ENCODE peak calls at places on chromosomes 7 and 10, in seven cellular contexts. One of them, this sample, is unnamed.

GRCh38 chr10:89475567-89475966 is 59.8 kb downstream of the SLC16A12 start:
- ATAC-seq in stimulated activated naive CD8-positive, alpha-beta T cell treated with anti-CD3 and anti-CD28 coated beads, Interleukin-15, Interleukin-2, amounts not matched to agents 100 U/mL and 50 U/mL, for 24 hours: no peak
- ATAC-seq in aorta: no peak
- ATAC-seq in T-cell: no peak
- ATAC-seq in activated T-cell treated with anti-CD3 and anti-CD28 coated beads, Interleukin-2, amount 50 U/mL, for 4 hours: no peak
- ATAC-seq in activated CD4-positive, alpha-beta T cell treated with anti-CD3 and anti-CD28 coated beads for 36 hours: no peak
- ATAC-seq in omental fat pad: no peak
- ATAC-seq in this sample: no peak

GRCh38 chr7:134637934-134638719 is 8.5 kb upstream of the BPGM start:
- ATAC-seq in stimulated activated naive CD8-positive, alpha-beta T cell treated with anti-CD3 and anti-CD28 coated beads, Interleukin-15, Interleukin-2, amounts not matched to agents 100 U/mL and 50 U/mL, for 24 hours: peak
- ATAC-seq in activated T-cell treated with anti-CD3 and anti-CD28 coated beads, Interleukin-2, amount 50 U/mL, for 4 hours: no peak
- ATAC-seq in aorta: no peak
- ATAC-seq in T-cell: peak
- ATAC-seq in omental fat pad: no peak
- ATAC-seq in activated CD4-positive, alpha-beta T cell treated with anti-CD3 and anti-CD28 coated beads for 36 hours: peak
- ATAC-seq in this sample: no peak

GRCh38 chr7:102004229-102004628 is 186.8 kb downstream of the CUX1 start:
- ATAC-seq in T-cell: no peak
- ATAC-seq in activated T-cell treated with anti-CD3 and anti-CD28 coated beads, Interleukin-2, amount 50 U/mL, for 4 hours: no peak
- ATAC-seq in stimulated activated naive CD8-positive, alpha-beta T cell treated with anti-CD3 and anti-CD28 coated beads, Interleukin-15, Interleukin-2, amounts not matched to agents 100 U/mL and 50 U/mL, for 24 hours: no peak
- ATAC-seq in activated CD4-positive, alpha-beta T cell treated with anti-CD3 and anti-CD28 coated beads for 36 hours: no peak
- ATAC-seq in aorta: no peak
- ATAC-seq in omental fat pad: no peak
- ATAC-seq in this sample: no peak

GRCh38 chr10:69703256-69703655 is 73.2 kb downstream of the FAM241B start:
- ATAC-seq in omental fat pad: no peak
- ATAC-seq in activated CD4-positive, alpha-beta T cell treated with anti-CD3 and anti-CD28 coated beads for 36 hours: no peak
- ATAC-seq in T-cell: no peak
- ATAC-seq in activated T-cell treated with anti-CD3 and anti-CD28 coated beads, Interleukin-2, amount 50 U/mL, for 4 hours: no peak
- ATAC-seq in aorta: no peak
- ATAC-seq in stimulated activated naive CD8-positive, alpha-beta T cell treated with anti-CD3 and anti-CD28 coated beads, Interleukin-15, Interleukin-2, amounts not matched to agents 100 U/mL and 50 U/mL, for 24 hours: no peak
- ATAC-seq in this sample: no peak

GRCh38 chr7:131164025-131164899 is 163.4 kb upstream of the MKLN1 start:
- ATAC-seq in activated CD4-positive, alpha-beta T cell treated with anti-CD3 and anti-CD28 coated beads for 36 hours: no peak
- ATAC-seq in T-cell: no peak
- ATAC-seq in omental fat pad: no peak
- ATAC-seq in aorta: no peak
- ATAC-seq in stimulated activated naive CD8-positive, alpha-beta T cell treated with anti-CD3 and anti-CD28 coated beads, Interleukin-15, Interleukin-2, amounts not matched to agents 100 U/mL and 50 U/mL, for 24 hours: no peak
- ATAC-seq in activated T-cell treated with anti-CD3 and anti-CD28 coated beads, Interleukin-2, amount 50 U/mL, for 4 hours: no peak
- ATAC-seq in this sample: no peak

GRCh38 chr10:71475243-71475871 is 78.6 kb downstream of the CDH23 start:
- ATAC-seq in omental fat pad: no peak
- ATAC-seq in activated CD4-positive, alpha-beta T cell treated with anti-CD3 and anti-CD28 coated beads for 36 hours: no peak
- ATAC-seq in aorta: no peak
- ATAC-seq in stimulated activated naive CD8-positive, alpha-beta T cell treated with anti-CD3 and anti-CD28 coated beads, Interleukin-15, Interleukin-2, amounts not matched to agents 100 U/mL and 50 U/mL, for 24 hours: no peak
- ATAC-seq in activated T-cell treated with anti-CD3 and anti-CD28 coated beads, Interleukin-2, amount 50 U/mL, for 4 hours: no peak
- ATAC-seq in T-cell: no peak
- ATAC-seq in this sample: peak

GRCh38 chr10:30775779-30776591 is 146.4 kb upstream of the LYZL2 start:
- ATAC-seq in activated CD4-positive, alpha-beta T cell treated with anti-CD3 and anti-CD28 coated beads for 36 hours: no peak
- ATAC-seq in activated T-cell treated with anti-CD3 and anti-CD28 coated beads, Interleukin-2, amount 50 U/mL, for 4 hours: no peak
- ATAC-seq in omental fat pad: no peak
- ATAC-seq in stimulated activated naive CD8-positive, alpha-beta T cell treated with anti-CD3 and anti-CD28 coated beads, Interleukin-15, Interleukin-2, amounts not matched to agents 100 U/mL and 50 U/mL, for 24 hours: no peak
- ATAC-seq in T-cell: no peak
- ATAC-seq in aorta: peak
- ATAC-seq in this sample: no peak

GRCh38 chr10:124680675-124681074 is 63.5 kb downstream of the FAM53B start:
- ATAC-seq in activated CD4-positive, alpha-beta T cell treated with anti-CD3 and anti-CD28 coated beads for 36 hours: no peak
- ATAC-seq in stimulated activated naive CD8-positive, alpha-beta T cell treated with anti-CD3 and anti-CD28 coated beads, Interleukin-15, Interleukin-2, amounts not matched to agents 100 U/mL and 50 U/mL, for 24 hours: no peak
- ATAC-seq in aorta: peak
- ATAC-seq in activated T-cell treated with anti-CD3 and anti-CD28 coated beads, Interleukin-2, amount 50 U/mL, for 4 hours: no peak
- ATAC-seq in T-cell: no peak
- ATAC-seq in omental fat pad: no peak
- ATAC-seq in this sample: no peak

GRCh38 chr10:112250555-112250954 is 32.6 kb upstream of the TECTB start:
- ATAC-seq in aorta: no peak
- ATAC-seq in activated CD4-positive, alpha-beta T cell treated with anti-CD3 and anti-CD28 coated beads for 36 hours: peak
- ATAC-seq in stimulated activated naive CD8-positive, alpha-beta T cell treated with anti-CD3 and anti-CD28 coated beads, Interleukin-15, Interleukin-2, amounts not matched to agents 100 U/mL and 50 U/mL, for 24 hours: no peak
- ATAC-seq in T-cell: no peak
- ATAC-seq in omental fat pad: no peak
- ATAC-seq in activated T-cell treated with anti-CD3 and anti-CD28 coated beads, Interleukin-2, amount 50 U/mL, for 4 hours: no peak
- ATAC-seq in this sample: no peak

GRCh38 chr7:110432061-110432553 is 658.8 kb upstream of the LRRN3 start:
- ATAC-seq in T-cell: no peak
- ATAC-seq in aorta: no peak
- ATAC-seq in omental fat pad: no peak
- ATAC-seq in activated CD4-positive, alpha-beta T cell treated with anti-CD3 and anti-CD28 coated beads for 36 hours: no peak
- ATAC-seq in activated T-cell treated with anti-CD3 and anti-CD28 coated beads, Interleukin-2, amount 50 U/mL, for 4 hours: no peak
- ATAC-seq in stimulated activated naive CD8-positive, alpha-beta T cell treated with anti-CD3 and anti-CD28 coated beads, Interleukin-15, Interleukin-2, amounts not matched to agents 100 U/mL and 50 U/mL, for 24 hours: no peak
- ATAC-seq in this sample: no peak

GRCh38 chr10:16599662-16600061 is 78.0 kb upstream of the C1QL3 start:
- ATAC-seq in activated CD4-positive, alpha-beta T cell treated with anti-CD3 and anti-CD28 coated beads for 36 hours: no peak
- ATAC-seq in stimulated activated naive CD8-positive, alpha-beta T cell treated with anti-CD3 and anti-CD28 coated beads, Interleukin-15, Interleukin-2, amounts not matched to agents 100 U/mL and 50 U/mL, for 24 hours: no peak
- ATAC-seq in aorta: no peak
- ATAC-seq in omental fat pad: no peak
- ATAC-seq in T-cell: no peak
- ATAC-seq in activated T-cell treated with anti-CD3 and anti-CD28 coated beads, Interleukin-2, amount 50 U/mL, for 4 hours: no peak
- ATAC-seq in this sample: no peak

GRCh38 chr7:98852826-98853225 is 17.0 kb downstream of the TMEM130 start:
- ATAC-seq in omental fat pad: no peak
- ATAC-seq in stimulated activated naive CD8-positive, alpha-beta T cell treated with anti-CD3 and anti-CD28 coated beads, Interleukin-15, Interleukin-2, amounts not matched to agents 100 U/mL and 50 U/mL, for 24 hours: no peak
- ATAC-seq in aorta: no peak
- ATAC-seq in activated T-cell treated with anti-CD3 and anti-CD28 coated beads, Interleukin-2, amount 50 U/mL, for 4 hours: no peak
- ATAC-seq in T-cell: no peak
- ATAC-seq in activated CD4-positive, alpha-beta T cell treated with anti-CD3 and anti-CD28 coated beads for 36 hours: no peak
- ATAC-seq in this sample: no peak

GRCh38 chr10:4243651-4244050 is 458.6 kb upstream of the KLF6 start:
- ATAC-seq in activated CD4-positive, alpha-beta T cell treated with anti-CD3 and anti-CD28 coated beads for 36 hours: peak
- ATAC-seq in T-cell: no peak
- ATAC-seq in aorta: peak
- ATAC-seq in activated T-cell treated with anti-CD3 and anti-CD28 coated beads, Interleukin-2, amount 50 U/mL, for 4 hours: peak
- ATAC-seq in stimulated activated naive CD8-positive, alpha-beta T cell treated with anti-CD3 and anti-CD28 coated beads, Interleukin-15, Interleukin-2, amounts not matched to agents 100 U/mL and 50 U/mL, for 24 hours: peak
- ATAC-seq in omental fat pad: peak
- ATAC-seq in this sample: no peak

GRCh38 chr10:84329094-84329611 is 764 bp downstream of the CCSER2 start:
- ATAC-seq in omental fat pad: no peak
- ATAC-seq in T-cell: peak
- ATAC-seq in aorta: no peak
- ATAC-seq in activated T-cell treated with anti-CD3 and anti-CD28 coated beads, Interleukin-2, amount 50 U/mL, for 4 hours: peak
- ATAC-seq in stimulated activated naive CD8-positive, alpha-beta T cell treated with anti-CD3 and anti-CD28 coated beads, Interleukin-15, Interleukin-2, amounts not matched to agents 100 U/mL and 50 U/mL, for 24 hours: peak
- ATAC-seq in activated CD4-positive, alpha-beta T cell treated with anti-CD3 and anti-CD28 coated beads for 36 hours: peak
- ATAC-seq in this sample: peak

GRCh38 chr7:66771795-66772194 is 31.3 kb downstream of the RABGEF1 start:
- ATAC-seq in T-cell: no peak
- ATAC-seq in activated T-cell treated with anti-CD3 and anti-CD28 coated beads, Interleukin-2, amount 50 U/mL, for 4 hours: no peak
- ATAC-seq in stimulated activated naive CD8-positive, alpha-beta T cell treated with anti-CD3 and anti-CD28 coated beads, Interleukin-15, Interleukin-2, amounts not matched to agents 100 U/mL and 50 U/mL, for 24 hours: no peak
- ATAC-seq in omental fat pad: no peak
- ATAC-seq in aorta: no peak
- ATAC-seq in activated CD4-positive, alpha-beta T cell treated with anti-CD3 and anti-CD28 coated beads for 36 hours: no peak
- ATAC-seq in this sample: no peak

GRCh38 chr7:55432937-55433784 is 68.0 kb downstream of the LANCL2 start:
- ATAC-seq in aorta: no peak
- ATAC-seq in activated CD4-positive, alpha-beta T cell treated with anti-CD3 and anti-CD28 coated beads for 36 hours: peak
- ATAC-seq in T-cell: peak
- ATAC-seq in stimulated activated naive CD8-positive, alpha-beta T cell treated with anti-CD3 and anti-CD28 coated beads, Interleukin-15, Interleukin-2, amounts not matched to agents 100 U/mL and 50 U/mL, for 24 hours: no peak
- ATAC-seq in activated T-cell treated with anti-CD3 and anti-CD28 coated beads, Interleukin-2, amount 50 U/mL, for 4 hours: peak
- ATAC-seq in omental fat pad: no peak
- ATAC-seq in this sample: peak

GRCh38 chr10:72353963-72354355 is 760 bp downstream of the DNAJB12 start:
- ATAC-seq in stimulated activated naive CD8-positive, alpha-beta T cell treated with anti-CD3 and anti-CD28 coated beads, Interleukin-15, Interleukin-2, amounts not matched to agents 100 U/mL and 50 U/mL, for 24 hours: no peak
- ATAC-seq in aorta: peak
- ATAC-seq in T-cell: no peak
- ATAC-seq in omental fat pad: peak
- ATAC-seq in activated CD4-positive, alpha-beta T cell treated with anti-CD3 and anti-CD28 coated beads for 36 hours: no peak
- ATAC-seq in activated T-cell treated with anti-CD3 and anti-CD28 coated beads, Interleukin-2, amount 50 U/mL, for 4 hours: no peak
- ATAC-seq in this sample: peak

GRCh38 chr7:46004965-46005364 is 83.9 kb upstream of the IGFBP3 start:
- ATAC-seq in activated CD4-positive, alpha-beta T cell treated with anti-CD3 and anti-CD28 coated beads for 36 hours: no peak
- ATAC-seq in omental fat pad: no peak
- ATAC-seq in T-cell: no peak
- ATAC-seq in aorta: no peak
- ATAC-seq in stimulated activated naive CD8-positive, alpha-beta T cell treated with anti-CD3 and anti-CD28 coated beads, Interleukin-15, Interleukin-2, amounts not matched to agents 100 U/mL and 50 U/mL, for 24 hours: no peak
- ATAC-seq in activated T-cell treated with anti-CD3 and anti-CD28 coated beads, Interleukin-2, amount 50 U/mL, for 4 hours: no peak
- ATAC-seq in this sample: no peak

GRCh38 chr10:70921285-70921684 is 32.9 kb upstream of the PCBD1 start:
- ATAC-seq in T-cell: no peak
- ATAC-seq in aorta: no peak
- ATAC-seq in activated T-cell treated with anti-CD3 and anti-CD28 coated beads, Interleukin-2, amount 50 U/mL, for 4 hours: no peak
- ATAC-seq in omental fat pad: no peak
- ATAC-seq in activated CD4-positive, alpha-beta T cell treated with anti-CD3 and anti-CD28 coated beads for 36 hours: no peak
- ATAC-seq in stimulated activated naive CD8-positive, alpha-beta T cell treated with anti-CD3 and anti-CD28 coated beads, Interleukin-15, Interleukin-2, amounts not matched to agents 100 U/mL and 50 U/mL, for 24 hours: no peak
- ATAC-seq in this sample: no peak

GRCh38 chr10:86815035-86815617 is 58.7 kb downstream of the BMPR1A start:
- ATAC-seq in aorta: peak
- ATAC-seq in T-cell: no peak
- ATAC-seq in activated T-cell treated with anti-CD3 and anti-CD28 coated beads, Interleukin-2, amount 50 U/mL, for 4 hours: no peak
- ATAC-seq in stimulated activated naive CD8-positive, alpha-beta T cell treated with anti-CD3 and anti-CD28 coated beads, Interleukin-15, Interleukin-2, amounts not matched to agents 100 U/mL and 50 U/mL, for 24 hours: no peak
- ATAC-seq in omental fat pad: no peak
- ATAC-seq in activated CD4-positive, alpha-beta T cell treated with anti-CD3 and anti-CD28 coated beads for 36 hours: no peak
- ATAC-seq in this sample: no peak

GRCh38 chr10:79223346-79224048 is 123.8 kb upstream of the PPIF start:
- ATAC-seq in activated T-cell treated with anti-CD3 and anti-CD28 coated beads, Interleukin-2, amount 50 U/mL, for 4 hours: no peak
- ATAC-seq in T-cell: no peak
- ATAC-seq in activated CD4-positive, alpha-beta T cell treated with anti-CD3 and anti-CD28 coated beads for 36 hours: no peak
- ATAC-seq in aorta: no peak
- ATAC-seq in stimulated activated naive CD8-positive, alpha-beta T cell treated with anti-CD3 and anti-CD28 coated beads, Interleukin-15, Interleukin-2, amounts not matched to agents 100 U/mL and 50 U/mL, for 24 hours: no peak
- ATAC-seq in omental fat pad: peak
- ATAC-seq in this sample: no peak

GRCh38 chr7:2711895-2712675 is 24.1 kb downstream of the AMZ1 start:
- ATAC-seq in activated T-cell treated with anti-CD3 and anti-CD28 coated beads, Interleukin-2, amount 50 U/mL, for 4 hours: no peak
- ATAC-seq in activated CD4-positive, alpha-beta T cell treated with anti-CD3 and anti-CD28 coated beads for 36 hours: no peak
- ATAC-seq in T-cell: no peak
- ATAC-seq in omental fat pad: no peak
- ATAC-seq in stimulated activated naive CD8-positive, alpha-beta T cell treated with anti-CD3 and anti-CD28 coated beads, Interleukin-15, Interleukin-2, amounts not matched to agents 100 U/mL and 50 U/mL, for 24 hours: no peak
- ATAC-seq in aorta: no peak
- ATAC-seq in this sample: no peak

GRCh38 chr10:71038234-71038633 is 149.9 kb upstream of the PCBD1 start:
- ATAC-seq in T-cell: no peak
- ATAC-seq in stimulated activated naive CD8-positive, alpha-beta T cell treated with anti-CD3 and anti-CD28 coated beads, Interleukin-15, Interleukin-2, amounts not matched to agents 100 U/mL and 50 U/mL, for 24 hours: no peak
- ATAC-seq in activated CD4-positive, alpha-beta T cell treated with anti-CD3 and anti-CD28 coated beads for 36 hours: no peak
- ATAC-seq in omental fat pad: no peak
- ATAC-seq in aorta: no peak
- ATAC-seq in activated T-cell treated with anti-CD3 and anti-CD28 coated beads, Interleukin-2, amount 50 U/mL, for 4 hours: no peak
- ATAC-seq in this sample: no peak

GRCh38 chr7:142583424-142583823 is 165.8 kb upstream of the PRSS1 start:
- ATAC-seq in omental fat pad: peak
- ATAC-seq in T-cell: peak
- ATAC-seq in activated T-cell treated with anti-CD3 and anti-CD28 coated beads, Interleukin-2, amount 50 U/mL, for 4 hours: peak
- ATAC-seq in stimulated activated naive CD8-positive, alpha-beta T cell treated with anti-CD3 and anti-CD28 coated beads, Interleukin-15, Interleukin-2, amounts not matched to agents 100 U/mL and 50 U/mL, for 24 hours: peak
- ATAC-seq in aorta: no peak
- ATAC-seq in activated CD4-positive, alpha-beta T cell treated with anti-CD3 and anti-CD28 coated beads for 36 hours: peak
- ATAC-seq in this sample: peak

GRCh38 chr7:139582671-139583155 is 59.2 kb downstream of the CLEC2L start:
- ATAC-seq in aorta: no peak
- ATAC-seq in stimulated activated naive CD8-positive, alpha-beta T cell treated with anti-CD3 and anti-CD28 coated beads, Interleukin-15, Interleukin-2, amounts not matched to agents 100 U/mL and 50 U/mL, for 24 hours: peak
- ATAC-seq in T-cell: no peak
- ATAC-seq in activated T-cell treated with anti-CD3 and anti-CD28 coated beads, Interleukin-2, amount 50 U/mL, for 4 hours: no peak
- ATAC-seq in activated CD4-positive, alpha-beta T cell treated with anti-CD3 and anti-CD28 coated beads for 36 hours: no peak
- ATAC-seq in omental fat pad: no peak
- ATAC-seq in this sample: no peak

GRCh38 chr7:41993173-41993867 is 243.7 kb downstream of the GLI3 start:
- ATAC-seq in activated CD4-positive, alpha-beta T cell treated with anti-CD3 and anti-CD28 coated beads for 36 hours: no peak
- ATAC-seq in T-cell: no peak
- ATAC-seq in omental fat pad: no peak
- ATAC-seq in aorta: no peak
- ATAC-seq in stimulated activated naive CD8-positive, alpha-beta T cell treated with anti-CD3 and anti-CD28 coated beads, Interleukin-15, Interleukin-2, amounts not matched to agents 100 U/mL and 50 U/mL, for 24 hours: no peak
- ATAC-seq in activated T-cell treated with anti-CD3 and anti-CD28 coated beads, Interleukin-2, amount 50 U/mL, for 4 hours: no peak
- ATAC-seq in this sample: no peak

GRCh38 chr7:85480666-85481065 is 293.8 kb upstream of the SEMA3D start:
- ATAC-seq in activated CD4-positive, alpha-beta T cell treated with anti-CD3 and anti-CD28 coated beads for 36 hours: no peak
- ATAC-seq in T-cell: no peak
- ATAC-seq in activated T-cell treated with anti-CD3 and anti-CD28 coated beads, Interleukin-2, amount 50 U/mL, for 4 hours: no peak
- ATAC-seq in stimulated activated naive CD8-positive, alpha-beta T cell treated with anti-CD3 and anti-CD28 coated beads, Interleukin-15, Interleukin-2, amounts not matched to agents 100 U/mL and 50 U/mL, for 24 hours: no peak
- ATAC-seq in omental fat pad: no peak
- ATAC-seq in aorta: no peak
- ATAC-seq in this sample: no peak

GRCh38 chr10:24953350-24954074 is 1.1 kb upstream of the PRTFDC1 start:
- ATAC-seq in omental fat pad: peak
- ATAC-seq in activated CD4-positive, alpha-beta T cell treated with anti-CD3 and anti-CD28 coated beads for 36 hours: no peak
- ATAC-seq in activated T-cell treated with anti-CD3 and anti-CD28 coated beads, Interleukin-2, amount 50 U/mL, for 4 hours: no peak
- ATAC-seq in aorta: no peak
- ATAC-seq in stimulated activated naive CD8-positive, alpha-beta T cell treated with anti-CD3 and anti-CD28 coated beads, Interleukin-15, Interleukin-2, amounts not matched to agents 100 U/mL and 50 U/mL, for 24 hours: no peak
- ATAC-seq in T-cell: no peak
- ATAC-seq in this sample: no peak

GRCh38 chr10:124898493-124898892 is 43.4 kb upstream of the ZRANB1 start:
- ATAC-seq in omental fat pad: no peak
- ATAC-seq in aorta: no peak
- ATAC-seq in stimulated activated naive CD8-positive, alpha-beta T cell treated with anti-CD3 and anti-CD28 coated beads, Interleukin-15, Interleukin-2, amounts not matched to agents 100 U/mL and 50 U/mL, for 24 hours: no peak
- ATAC-seq in activated CD4-positive, alpha-beta T cell treated with anti-CD3 and anti-CD28 coated beads for 36 hours: no peak
- ATAC-seq in T-cell: no peak
- ATAC-seq in activated T-cell treated with anti-CD3 and anti-CD28 coated beads, Interleukin-2, amount 50 U/mL, for 4 hours: no peak
- ATAC-seq in this sample: no peak

GRCh38 chr7:6258440-6259182 is 13.8 kb downstream of the CYTH3 start:
- ATAC-seq in T-cell: no peak
- ATAC-seq in activated CD4-positive, alpha-beta T cell treated with anti-CD3 and anti-CD28 coated beads for 36 hours: no peak
- ATAC-seq in aorta: peak
- ATAC-seq in activated T-cell treated with anti-CD3 and anti-CD28 coated beads, Interleukin-2, amount 50 U/mL, for 4 hours: no peak
- ATAC-seq in stimulated activated naive CD8-positive, alpha-beta T cell treated with anti-CD3 and anti-CD28 coated beads, Interleukin-15, Interleukin-2, amounts not matched to agents 100 U/mL and 50 U/mL, for 24 hours: no peak
- ATAC-seq in omental fat pad: no peak
- ATAC-seq in this sample: no peak

This sample was measured in stimulated activated memory B cell treated with anti-CD40 and anti-IgM and Interleukin-4, amounts not matched to agents 10 μg/mL and 1 μg/mL and 100 μg/mL, for 72 hours.